ENCODE peak calls at places on chromosome 12, in five cellular contexts. M, S, C, K and E are unnamed samples.

GRCh38 chr12:106138646-106139421 is at the start of gene NUAK1:
- DNase-seq in S (peak), C (peak), M (peak), K (peak), E (peak)

GRCh38 chr12:12007713-12008231 is 63.0 kb upstream of the BCL2L14 start:
- DNase-seq in K (no peak), S (no peak), C (no peak), M (no peak), E (no peak)

GRCh38 chr12:62170241-62170640 is 90.0 kb upstream of the USP15 start:
- DNase-seq in M (no peak), S (no peak), K (no peak), C (no peak), E (no peak)

GRCh38 chr12:19196959-19197630 is 67.6 kb downstream of the PLEKHA5 start:
- DNase-seq in S (no peak), K (no peak), C (no peak), M (no peak), E (no peak)

GRCh38 chr12:109888179-109889020 is 8.1 kb upstream of the GLTP start:
- DNase-seq in K (peak), M (no peak), C (no peak), S (no peak), E (no peak)

GRCh38 chr12:48165089-48166031 is 8.0 kb upstream of the ASB8 start:
- DNase-seq in C (peak), M (no peak), K (peak), S (no peak), E (no peak)

GRCh38 chr12:124438415-124439056 is 128.9 kb downstream of the NCOR2 start:
- DNase-seq in M (no peak), S (no peak), K (peak), C (no peak), E (no peak)

GRCh38 chr12:54173066-54173726 is 15.6 kb downstream of the SMUG1 start:
- DNase-seq in C (peak), S (peak), K (no peak), M (peak), E (peak)

GRCh38 chr12:12877789-12878455 is 13.4 kb upstream of the GPRC5A start:
- DNase-seq in S (no peak), C (no peak), M (peak), K (no peak), E (peak)

GRCh38 chr12:19778111-19778688 is 338.9 kb downstream of the AEBP2 start:
- DNase-seq in K (no peak), M (no peak), C (no peak), S (no peak), E (no peak)

GRCh38 chr12:121456551-121456950 is 56.6 kb downstream of the RNF34 start:
- DNase-seq in S (no peak), M (no peak), K (no peak), C (no peak), E (no peak)

GRCh38 chr12:121769831-121770301 is 23.6 kb downstream of the RHOF start:
- DNase-seq in K (no peak), C (no peak), M (no peak), S (no peak), E (peak)

GRCh38 chr12:52924764-52925716 is 20.2 kb upstream of the KRT8 start:
- DNase-seq in S (no peak), C (peak), M (peak), K (peak), E (peak)

GRCh38 chr12:104316936-104317335 is 13.4 kb downstream of the EID3 start:
- DNase-seq in M (no peak), C (no peak), K (no peak), S (no peak), E (no peak)

GRCh38 chr12:2435511-2435910 is 359.3 kb upstream of the FKBP4 start:
- DNase-seq in S (no peak), M (no peak), K (no peak), C (no peak), E (no peak)

GRCh38 chr12:45234134-45234865 is 18.4 kb downstream of the ANO6 start:
- DNase-seq in M (no peak), S (no peak), C (no peak), K (peak), E (no peak)

GRCh38 chr12:131402781-131403396 is 308.0 kb upstream of the SFSWAP start:
- DNase-seq in K (no peak), M (no peak), C (no peak), S (no peak), E (no peak)

GRCh38 chr12:10364839-10365681 is 24.8 kb downstream of the KLRK1 start:
- DNase-seq in K (peak), S (peak), C (peak), M (peak), E (peak)